ENCODE peak calls at places on chromosomes 3 and 15, in seven cellular contexts. M, E, C, Q, S, Z and A are unnamed samples.

GRCh38 chr3:61564405-61565059 is 3.2 kb downstream of the PTPRG start:
- DNase-seq in M (no peak), E (peak), C (peak), Q (peak), S (peak), Z (peak), A (no peak)

GRCh38 chr3:17874630-17875029 is 132.2 kb upstream of the TBC1D5 start:
- DNase-seq in M (no peak), E (peak), C (no peak), Q (no peak), S (no peak), Z (no peak), A (peak)

GRCh38 chr15:38391186-38391585 is 62.7 kb upstream of the FAM98B start:
- DNase-seq in M (no peak), E (peak), C (no peak), Q (no peak), S (no peak), Z (no peak), A (no peak)

GRCh38 chr3:119809249-119810017 is 27.5 kb downstream of the NR1I2 start:
- DNase-seq in M (no peak), E (no peak), C (no peak), Q (no peak), S (peak), Z (no peak), A (no peak)

GRCh38 chr3:159839561-159840379 is 148.9 kb upstream of the IL12A start:
- DNase-seq in M (no peak), E (no peak), C (no peak), Q (no peak), S (no peak), Z (peak), A (no peak)

GRCh38 chr3:15263120-15263519 is 57.1 kb downstream of the CAPN7 start:
- DNase-seq in M (no peak), E (no peak), C (no peak), Q (no peak), S (no peak), Z (no peak), A (no peak)

GRCh38 chr3:10852031-10852795 is 36.2 kb downstream of the SLC6A11 start:
- DNase-seq in M (no peak), E (no peak), C (no peak), Q (no peak), S (no peak), Z (no peak), A (no peak)

GRCh38 chr3:132006605-132007204 is 28.1 kb downstream of the CPNE4 start:
- DNase-seq in M (no peak), E (peak), C (peak), Q (no peak), S (no peak), Z (no peak), A (peak)

GRCh38 chr3:131393868-131394267 is 12.3 kb downstream of the NUDT16 start:
- DNase-seq in M (no peak), E (no peak), C (no peak), Q (no peak), S (no peak), Z (no peak), A (no peak)

GRCh38 chr15:27937873-27938272 is 161.2 kb downstream of the OCA2 start:
- DNase-seq in M (no peak), E (peak), C (no peak), Q (no peak), S (no peak), Z (no peak), A (no peak)

GRCh38 chr3:123695731-123696640 is 111.1 kb upstream of the HACD2 start:
- DNase-seq in M (no peak), E (no peak), C (no peak), Q (no peak), S (no peak), Z (no peak), A (peak)

GRCh38 chr3:120102674-120103073 is 8.4 kb upstream of the GSK3B start:
- DNase-seq in M (no peak), E (peak), C (no peak), Q (no peak), S (no peak), Z (no peak), A (no peak)

GRCh38 chr3:119627461-119627860 is 29.8 kb downstream of the PLA1A start:
- DNase-seq in M (no peak), E (no peak), C (no peak), Q (no peak), S (no peak), Z (no peak), A (peak)

GRCh38 chr3:5010140-5010539 is 30.9 kb downstream of the BHLHE40 start:
- DNase-seq in M (no peak), E (no peak), C (no peak), Q (no peak), S (no peak), Z (no peak), A (no peak)

GRCh38 chr3:52246728-52247454 is 1.3 kb downstream of the PPM1M start:
- DNase-seq in M (no peak), E (no peak), C (no peak), Q (no peak), S (no peak), Z (peak), A (peak)

GRCh38 chr3:39408493-39409372 is 2.2 kb downstream of the RPSA start:
- DNase-seq in M (no peak), E (no peak), C (no peak), Q (no peak), S (no peak), Z (no peak), A (no peak)

DNA sequence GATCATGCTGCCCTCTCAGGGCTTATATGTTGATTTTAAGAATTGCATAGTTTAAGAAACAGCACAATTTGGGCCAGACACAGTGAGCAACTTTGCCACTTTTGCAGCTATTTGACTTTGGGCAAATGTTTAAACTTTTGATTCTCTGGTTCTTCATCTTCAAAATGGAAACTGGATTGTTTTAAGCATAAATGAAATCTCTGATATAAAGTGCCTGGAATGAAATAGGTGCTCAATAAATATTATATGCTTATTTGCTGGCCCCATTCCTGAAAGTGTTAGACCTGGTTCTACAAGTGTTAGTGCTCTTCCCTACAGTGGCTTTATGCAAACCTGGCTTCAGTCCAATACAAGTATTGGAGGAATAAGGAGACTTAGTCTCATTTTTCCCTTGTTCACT is 33.1 kb upstream of the TSC22D2 start:
- DNase-seq in M (no peak), E (no peak), C (no peak), Q (no peak), S (no peak), Z (no peak), A (no peak)
- TF ChIP-seq CTCF in M (no peak), E (no peak), C (no peak), Q (no peak), S (no peak), Z (no peak), A (no peak)

GRCh38 chr3:72085036-72085435 is 300.1 kb upstream of the PROK2 start:
- DNase-seq in M (no peak), E (no peak), C (no peak), Q (no peak), S (no peak), Z (no peak), A (no peak)

GRCh38 chr3:72086051-72086711 is 301.2 kb upstream of the PROK2 start:
- DNase-seq in M (no peak), E (no peak), C (no peak), Q (no peak), S (no peak), Z (no peak), A (peak)

GRCh38 chr3:72087420-72087819 is 302.5 kb upstream of the PROK2 start:
- DNase-seq in M (no peak), E (no peak), C (no peak), Q (no peak), S (no peak), Z (no peak), A (no peak)

GRCh38 chr3:72086712-72087093 is 301.8 kb upstream of the PROK2 start:
- DNase-seq in M (no peak), E (no peak), C (no peak), Q (no peak), S (no peak), Z (no peak), A (no peak)

GRCh38 chr3:72088486-72089025 is 303.6 kb upstream of the PROK2 start:
- DNase-seq in M (no peak), E (no peak), C (no peak), Q (no peak), S (no peak), Z (no peak), A (no peak)
- TF ChIP-seq CTCF in M (no peak), E (no peak), C (no peak), Q (no peak), S (no peak), Z (no peak), A (no peak)

GRCh38 chr15:69223083-69223813 is 62.8 kb downstream of the GLCE start:
- DNase-seq in M (no peak), E (no peak), C (no peak), Q (no peak), S (no peak), Z (no peak), A (no peak)

GRCh38 chr15:69222002-69222474 is 61.6 kb downstream of the GLCE start:
- DNase-seq in M (no peak), E (no peak), C (no peak), Q (no peak), S (no peak), Z (no peak), A (no peak)

GRCh38 chr15:69224383-69224782 is 63.9 kb downstream of the GLCE start:
- DNase-seq in M (no peak), E (no peak), C (peak), Q (no peak), S (no peak), Z (no peak), A (no peak)

GRCh38 chr15:69225355-69226027 is 65.1 kb downstream of the GLCE start:
- DNase-seq in M (peak), E (peak), C (no peak), Q (no peak), S (no peak), Z (no peak), A (peak)

DNA sequence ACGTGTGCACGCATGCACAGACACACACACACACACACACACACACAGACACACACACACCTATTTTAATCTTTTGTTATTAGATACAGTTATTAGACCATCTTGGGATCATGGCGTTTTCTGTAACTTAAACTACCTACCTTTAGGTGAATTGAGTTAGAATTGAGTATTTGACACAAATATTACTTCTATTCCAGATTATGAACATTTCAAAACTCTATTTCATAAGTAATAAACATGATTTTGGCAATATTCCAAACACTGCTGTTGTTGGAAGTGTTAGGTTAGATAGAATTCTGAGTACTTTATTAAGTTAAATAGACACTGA is 65.6 kb downstream of the GLCE start:
- DNase-seq in M (no peak), E (no peak), C (no peak), Q (no peak), S (no peak), Z (no peak), A (no peak)
- TF ChIP-seq CTCF in M (no peak), E (no peak), C (no peak), Q (no peak), S (no peak), Z (no peak), A (no peak)

GRCh38 chr15:75038948-75039533 is 15.7 kb downstream of the PPCDC start:
- DNase-seq in M (no peak), E (no peak), C (no peak), Q (no peak), S (no peak), Z (no peak), A (no peak)

GRCh38 chr15:75044258-75044878 is 21.0 kb downstream of the PPCDC start:
- DNase-seq in M (no peak), E (no peak), C (no peak), Q (no peak), S (no peak), Z (no peak), A (no peak)

GRCh38 chr15:75045332-75046015 is 22.1 kb downstream of the PPCDC start:
- DNase-seq in M (no peak), E (no peak), C (no peak), Q (no peak), S (peak), Z (no peak), A (no peak)

GRCh38 chr15:75043509-75044257 is 20.3 kb downstream of the PPCDC start:
- DNase-seq in M (peak), E (peak), C (peak), Q (peak), S (peak), Z (peak), A (peak)

DNA sequence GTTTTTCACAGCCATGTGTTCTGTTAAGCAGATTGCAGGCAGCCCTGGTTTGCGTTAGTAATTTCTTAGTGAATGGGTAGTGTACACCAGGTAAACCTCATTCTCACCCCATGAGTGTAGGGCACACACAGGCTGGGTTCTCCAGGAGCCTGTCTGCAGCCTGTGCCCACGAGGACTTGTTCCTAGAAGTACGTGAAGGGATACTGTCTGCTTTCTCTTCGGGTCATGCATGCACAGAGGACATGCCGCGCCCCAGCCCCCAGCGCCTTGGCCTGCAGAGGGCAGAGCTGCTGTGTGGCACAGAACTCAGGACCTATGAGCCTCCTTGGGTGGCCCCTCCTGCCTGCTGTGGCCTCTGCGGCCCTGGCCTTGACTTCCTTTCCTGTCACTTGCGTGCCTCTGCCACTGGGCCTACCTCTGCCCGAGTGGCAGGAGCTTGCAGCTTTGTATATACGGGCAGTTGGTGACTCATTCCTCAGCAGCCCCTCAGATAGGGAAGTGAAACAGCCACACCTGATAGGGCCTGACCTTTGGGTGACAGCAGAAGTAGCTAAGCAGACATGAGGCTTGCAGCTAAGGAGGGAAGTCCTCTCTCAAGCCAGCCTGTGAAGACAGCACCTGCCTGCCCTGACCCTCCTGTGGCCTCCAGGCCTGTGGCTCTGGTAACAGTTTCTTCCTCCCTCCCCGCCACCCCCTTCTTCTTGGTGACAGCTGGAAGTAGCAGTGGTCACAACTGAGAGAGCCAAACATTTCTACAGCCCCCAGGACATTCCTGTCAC is 19.5 kb downstream of the PPCDC start:
- DNase-seq in M (no peak), E (peak), C (peak), Q (no peak), S (peak), Z (peak), A (peak)
- TF ChIP-seq CTCF in M (peak), E (peak), C (peak), Q (no peak), S (peak), Z (peak), A (peak)

DNA sequence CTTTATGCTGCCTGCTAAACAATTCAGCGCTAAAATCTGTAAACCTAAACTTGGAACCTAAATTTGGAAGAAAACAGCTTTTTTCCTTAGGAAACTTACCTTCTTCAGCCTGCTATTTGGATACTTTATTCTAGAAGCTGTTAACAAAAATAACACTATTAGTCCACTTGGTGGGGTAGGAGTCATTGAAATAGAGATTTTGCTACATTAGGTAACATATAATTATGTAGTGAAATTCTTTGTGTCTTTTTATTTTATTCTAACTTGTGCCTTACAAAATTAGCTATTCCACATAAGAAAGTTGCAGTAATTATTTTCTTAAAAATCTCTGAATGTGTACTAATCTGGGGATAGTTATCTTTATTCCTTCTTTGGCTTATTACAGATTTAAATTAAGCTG is 360.4 kb upstream of the ROBO2 start:
- DNase-seq in M (no peak), E (no peak), C (no peak), Q (no peak), S (no peak), Z (no peak), A (no peak)
- TF ChIP-seq CTCF in M (no peak), E (no peak), C (no peak), Q (no peak), S (no peak), Z (no peak), A (no peak)